ENCODE peak calls at places on chromosomes 7 and 10, in ten cellular contexts. S is neural progenitor cell, U is GM10248, P is AG10803, O is NCI-H748 treated with DMSO at 0.1 percent for 48 hours, A is fibroblast of gingiva, H is Calu3, M is neural crest cell, W is osteoblast, B is NCI-H460. G is an unnamed sample.

GRCh38 chr10:78685466-78686163 is 383.2 kb upstream of the ZMIZ1 start:
- DNase-seq in S (no peak), U (no peak), P (peak; percentile 59), O (no peak), A (no peak), H (peak; percentile 8), M (no peak), W (peak; percentile 91), B (no peak), G (no peak)

GRCh38 chr7:105487559-105488218 is 34.4 kb downstream of the PUS7 start:
- DNase-seq in S (peak; percentile 9), U (peak; percentile 32), P (peak; percentile 90), O (no peak), A (peak; percentile 77), H (peak; percentile 2), M (no peak), W (peak; percentile 81), B (peak; percentile 14), G (peak; percentile 39)

GRCh38 chr10:127990846-127991542 is 84.1 kb downstream of the PTPRE start:
- DNase-seq in S (no peak), U (no peak), P (peak; percentile 89), O (no peak), A (peak; percentile 25), H (peak; percentile 42), M (no peak), W (peak; percentile 80), B (no peak), G (no peak)

GRCh38 chr10:45308707-45309106 is 6.7 kb downstream of the OR13A1 start:
- DNase-seq in S (no peak), U (no peak), P (no peak), O (no peak), A (no peak), H (no peak), M (no peak), W (no peak), B (no peak), G (peak; percentile 32)

GRCh38 chr10:125029584-125030242 is 87.8 kb downstream of the ZRANB1 start:
- DNase-seq in S (no peak), U (no peak), P (no peak), O (no peak), A (no peak), H (no peak), M (no peak), W (no peak), B (no peak), G (no peak)

GRCh38 chr7:73701357-73701995 is 18.0 kb downstream of the STX1A start:
- DNase-seq in S (peak; percentile 75), U (peak; percentile 63), P (peak; percentile 82), O (no peak), A (peak; percentile 68), H (peak; percentile 48), M (peak; percentile 61), W (peak; percentile 97), B (peak; percentile 93), G (peak; percentile 71)

GRCh38 chr10:99945286-99945685 is 64.5 kb downstream of the DNMBP start:
- DNase-seq in S (no peak), U (no peak), P (peak; percentile 89), O (no peak), A (peak; percentile 90), H (no peak), M (no peak), W (peak; percentile 92), B (no peak), G (no peak)

GRCh38 chr7:41313171-41313570 is 389.7 kb downstream of the INHBA start:
- DNase-seq in S (no peak), U (no peak), P (no peak), O (no peak), A (no peak), H (no peak), M (no peak), W (no peak), B (no peak), G (no peak)

GRCh38 chr10:28250782-28251181 is 52.1 kb downstream of the MPP7 start:
- DNase-seq in S (no peak), U (no peak), P (peak; percentile 51), O (no peak), A (peak; percentile 7), H (no peak), M (no peak), W (peak; percentile 60), B (no peak), G (peak; percentile 15)

GRCh38 chr10:23461557-23461956 is 22.7 kb downstream of the OTUD1 start:
- DNase-seq in S (peak; percentile 7), U (no peak), P (no peak), O (no peak), A (no peak), H (no peak), M (no peak), W (no peak), B (no peak), G (no peak)

GRCh38 chr7:82810558-82811259 is 352.0 kb downstream of the PCLO start:
- DNase-seq in S (peak; percentile 78), U (peak; percentile 15), P (peak; percentile 93), O (peak; percentile 53), A (peak; percentile 85), H (peak; percentile 2), M (peak; percentile 8), W (no peak), B (peak; percentile 53), G (peak; percentile 13)

GRCh38 chr10:21751341-21752310 is 217.6 kb downstream of the MLLT10 start:
- DNase-seq in S (no peak), U (no peak), P (no peak), O (peak; percentile 100), A (no peak), H (no peak), M (no peak), W (no peak), B (no peak), G (no peak)

G was measured in GM13976.